ENCODE peak calls at places on chromosome 16, in four cellular contexts. M is HepG2, V is K562, H is GM12878. W is an unnamed sample.

GRCh38 chr16:52499061-52499460 is 47.9 kb downstream of the TOX3 start:
- DNase-seq in V (no peak), M (no peak), H (no peak), W (no peak)

GRCh38 chr16:27228621-27229501 is 25.5 kb downstream of the KDM8 start:
- DNase-seq in M (no peak), V (peak; percentile 38), H (no peak), W (no peak)

GRCh38 chr16:569445-570254 is at the start of gene PIGQ:
- DNase-seq in V (peak; percentile 89), H (no peak), M (peak; percentile 70), W (peak; percentile 64)

GRCh38 chr16:74296465-74297295 is at the start of gene PSMD7:
- DNase-seq in H (peak; percentile 40), M (peak; percentile 92), V (peak; percentile 88), W (peak; percentile 87)

GRCh38 chr16:567362-568256 is 804 bp downstream of the NHLRC4 start:
- DNase-seq in M (no peak), V (no peak), H (no peak), W (no peak)

GRCh38 chr16:22250522-22250921 is 44.4 kb downstream of the EEF2K start:
- DNase-seq in M (no peak), H (no peak), V (no peak), W (no peak)

GRCh38 chr16:3935921-3936320 is 55.4 kb upstream of the CREBBP start:
- DNase-seq in V (no peak), M (no peak), H (no peak), W (no peak)

GRCh38 chr16:71885261-71885650 is 1.3 kb upstream of the ZNF821 start:
- DNase-seq in H (no peak), M (no peak), V (no peak), W (no peak)

GRCh38 chr16:27602103-27602502 is 52.2 kb downstream of the KATNIP start:
- DNase-seq in V (no peak), H (no peak), M (no peak), W (no peak)

GRCh38 chr16:86171329-86171728 is 272.4 kb downstream of the IRF8 start:
- DNase-seq in V (no peak), M (no peak), H (no peak), W (no peak)

GRCh38 chr16:24975428-24975889 is 39.7 kb downstream of the ARHGAP17 start:
- DNase-seq in V (no peak), M (no peak), H (peak; percentile 76), W (peak; percentile 19)

GRCh38 chr16:77212736-77213541 is 13.7 kb downstream of the SYCE1L start:
- DNase-seq in V (peak; percentile 83), H (no peak), M (no peak), W (peak; percentile 78)

GRCh38 chr16:27779719-27780161 is 229.8 kb downstream of the KATNIP start:
- DNase-seq in M (peak; percentile 42), H (no peak), V (peak; percentile 78), W (peak; percentile 47)

GRCh38 chr16:70396209-70396904 is 42.5 kb downstream of the ST3GAL2 start:
- DNase-seq in V (peak; percentile 80), M (no peak), H (no peak), W (peak; percentile 41)

GRCh38 chr16:23310744-23311143 is 8.6 kb downstream of the SCNN1B start:
- DNase-seq in V (no peak), M (no peak), H (no peak), W (no peak)

GRCh38 chr16:53415504-53415903 is 18.8 kb upstream of the RBL2 start:
- DNase-seq in M (peak; percentile 31), H (no peak), V (no peak), W (peak; percentile 22)

GRCh38 chr16:56617212-56618085 is 8.1 kb upstream of the MT1E start:
- DNase-seq in H (no peak), M (no peak), V (no peak), W (no peak)

GRCh38 chr16:83804366-83804765 is 3.4 kb upstream of the HSBP1 start:
- DNase-seq in M (no peak), V (no peak), H (no peak), W (no peak)

GRCh38 chr16:65071371-65072311 is 50.2 kb downstream of the CDH11 start:
- DNase-seq in M (no peak), H (no peak), V (no peak), W (no peak)

GRCh38 chr16:70726869-70727494 is 41.1 kb upstream of the MTSS2 start:
- DNase-seq in V (no peak), M (no peak), H (no peak), W (no peak)

GRCh38 chr16:66293932-66294331 is 72.6 kb upstream of the CDH5 start:
- DNase-seq in M (no peak), H (no peak), V (no peak), W (no peak)

GRCh38 chr16:23245268-23245667 is 56.8 kb upstream of the SCNN1B start:
- DNase-seq in V (no peak), H (no peak), M (no peak), W (no peak)

GRCh38 chr16:66451548-66451947 is 24.5 kb downstream of the BEAN1 start:
- DNase-seq in H (no peak), V (no peak), M (no peak), W (no peak)

GRCh38 chr16:16025214-16025968 is 76.0 kb downstream of the ABCC1 start:
- DNase-seq in V (peak; percentile 24), H (no peak), M (no peak), W (peak; percentile 64)

GRCh38 chr16:1347286-1347855 is 4.3 kb downstream of the TSR3 start:
- DNase-seq in M (no peak), H (no peak), V (no peak), W (no peak)

GRCh38 chr16:77724174-77724573 is 1.9 kb downstream of the NUDT7 start:
- DNase-seq in V (no peak), M (peak; percentile 44), H (no peak), W (no peak)

GRCh38 chr16:88810868-88811599 is 694 bp downstream of the APRT start:
- DNase-seq in M (peak; percentile 73), H (no peak), V (no peak), W (peak; percentile 41)

GRCh38 chr16:945271-946047 is 25.3 kb downstream of the LMF1 start:
- DNase-seq in V (no peak), M (no peak), H (no peak), W (no peak)

GRCh38 chr16:54699656-54700055 is 231.0 kb upstream of the IRX5 start:
- DNase-seq in V (no peak), M (no peak), H (no peak), W (no peak)

GRCh38 chr16:87206646-87207451 is 110.3 kb downstream of the C16orf95 start:
- DNase-seq in M (no peak), V (no peak), H (no peak), W (peak; percentile 79)

GRCh38 chr16:17346774-17347569 is 123.8 kb downstream of the XYLT1 start:
- DNase-seq in V (no peak), M (no peak), H (peak; percentile 48), W (no peak)

GRCh38 chr16:48583075-48584065 is 26.6 kb downstream of the N4BP1 start:
- DNase-seq in H (no peak), V (no peak), M (no peak), W (no peak)

GRCh38 chr16:3581392-3581791 is 4.2 kb upstream of the NLRC3 start:
- DNase-seq in H (no peak), M (no peak), V (no peak), W (no peak)

GRCh38 chr16:24235806-24236205 is 20.3 kb upstream of the CACNG3 start:
- DNase-seq in H (no peak), M (no peak), V (no peak), W (no peak)

GRCh38 chr16:55943257-55943656 is 68.1 kb upstream of the CES5A start:
- DNase-seq in V (no peak), M (no peak), H (no peak), W (no peak)

GRCh38 chr16:23351360-23351759 is 49.3 kb downstream of the SCNN1B start:
- DNase-seq in M (no peak), V (no peak), H (no peak), W (no peak)

GRCh38 chr16:48158296-48158695 is 2.5 kb upstream of the ABCC12 start:
- DNase-seq in H (peak; percentile 48), V (peak; percentile 25), M (peak; percentile 31), W (peak; percentile 21)

GRCh38 chr16:564690-565419 is 1.9 kb upstream of the NHLRC4 start:
- DNase-seq in M (no peak), V (no peak), H (no peak), W (no peak)

GRCh38 chr16:15996432-15997109 is 47.2 kb downstream of the ABCC1 start:
- DNase-seq in V (peak; percentile 48), M (peak; percentile 99), H (no peak), W (peak; percentile 88)

GRCh38 chr16:30340621-30341020 is 14.5 kb downstream of the CD2BP2 start:
- DNase-seq in V (no peak), H (no peak), M (no peak), W (no peak)

DNA sequence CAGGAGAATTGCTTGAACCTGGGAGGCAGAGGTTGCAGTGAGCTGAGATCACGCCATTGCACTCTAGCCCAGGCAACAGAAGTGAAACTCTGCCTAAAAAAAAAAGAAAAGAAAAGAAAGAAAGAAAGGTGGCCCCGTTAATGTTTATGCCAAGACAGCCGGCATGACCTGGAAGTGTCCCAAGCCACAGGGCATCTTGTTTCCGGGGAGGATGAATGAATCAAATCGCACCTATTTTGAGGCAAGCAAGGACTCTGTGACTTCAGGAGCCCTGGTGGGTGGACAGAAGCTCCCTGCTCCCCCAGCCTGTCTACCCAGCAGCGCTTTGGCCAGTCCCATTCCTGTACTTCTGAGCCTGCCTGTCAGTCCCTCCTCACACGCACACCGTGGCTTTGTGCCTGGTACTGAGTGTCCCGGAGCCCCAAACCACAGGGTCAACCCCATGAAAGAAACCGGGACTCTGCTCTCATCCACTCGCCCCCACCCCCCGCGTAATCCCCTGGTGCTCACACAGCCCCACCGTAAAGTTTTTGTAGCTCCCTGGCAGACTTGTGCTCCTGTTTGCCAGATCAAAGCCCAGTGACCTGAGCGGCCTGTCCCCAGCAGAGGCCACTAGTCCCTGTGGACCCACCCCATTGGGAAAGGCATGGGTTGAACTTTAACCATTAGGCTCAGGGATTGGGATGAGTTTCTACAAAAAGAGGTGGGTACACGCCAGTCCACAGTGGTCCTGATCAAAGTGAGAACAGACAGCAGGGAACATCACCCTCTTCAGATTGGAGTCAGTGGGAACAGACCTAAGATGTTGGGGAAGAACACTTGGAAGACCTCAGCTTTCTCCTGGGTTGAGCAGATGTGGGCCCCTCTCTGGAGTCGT is 19.3 kb downstream of the CD2BP2 start:
- DNase-seq in M (peak; percentile 96), V (peak; percentile 7), H (peak; percentile 23), W (no peak)
- TF ChIP-seq REST in M (no peak), V (no peak), H (no peak), W (no peak)

GRCh38 chr16:72932677-72933335 is 115.1 kb downstream of the ZFHX3 start:
- DNase-seq in V (no peak), M (no peak), H (no peak), W (no peak)
- TF ChIP-seq MYC in V (no peak), M (no peak), H (no peak), W (no peak)

GRCh38 chr16:11236441-11236840 is 19.6 kb downstream of the SOCS1 start:
- DNase-seq in M (no peak), V (no peak), H (no peak), W (no peak)
- TF ChIP-seq MAX in M (no peak), V (no peak), H (no peak), W (no peak)

GRCh38 chr16:85088570-85089214 is 23.6 kb downstream of the CIBAR2 start:
- DNase-seq in V (no peak), M (no peak), H (no peak), W (no peak)
- TF ChIP-seq REST in V (no peak), M (no peak), H (no peak), W (no peak)

GRCh38 chr16:14961405-14962186 is 13.2 kb upstream of the PDXDC1 start:
- DNase-seq in M (no peak), H (no peak), V (no peak), W (no peak)
- TF ChIP-seq MYC in M (no peak), H (no peak), V (no peak), W (no peak)